ENCODE peak calls at places on chromosomes 13 and 19, in seven cellular contexts. Q is foreskin keratinocyte; S is BJ; H is head of caudate nucleus; D is AG04450; R is HEK293T; Y is stimulated activated CD4-positive, alpha-beta T cell treated with anti-CD3 and anti-CD28 coated beads, TNF-alpha, amount 100 ng/mL, for 1 hour. M is an unnamed sample.
A peak's percentile ranks its signal among the peaks of the same experiment; 100 is the strongest.

GRCh38 chr19:33804021-33804799 is 7.5 kb downstream of the KCTD15 start:
- DNase-seq in Y (no peak), H (no peak), S (no peak), D (no peak), Q (peak; percentile 47), R (no peak), M (no peak)

GRCh38 chr19:2261438-2262172 is 5.4 kb upstream of the JSRP1 start:
- DNase-seq in R (no peak), Y (no peak), Q (no peak), D (no peak), H (no peak), S (no peak), M (no peak)

GRCh38 chr19:3239367-3239766 is 14.9 kb downstream of the CELF5 start:
- DNase-seq in H (no peak), R (no peak), D (no peak), S (no peak), Y (no peak), Q (no peak), M (no peak)

GRCh38 chr19:16441661-16442071 is 30.1 kb downstream of the EPS15L1 start:
- DNase-seq in S (no peak), Q (no peak), H (no peak), R (peak; percentile 72), Y (no peak), D (no peak), M (no peak)

GRCh38 chr19:686589-687297 is 8.5 kb downstream of the PRSS57 start:
- DNase-seq in D (no peak), R (no peak), Y (no peak), S (no peak), Q (no peak), H (no peak), M (no peak)

GRCh38 chr19:14840206-14840605 is 5.2 kb upstream of the OR7A5 start:
- DNase-seq in H (no peak), Q (no peak), D (no peak), Y (no peak), S (no peak), R (no peak), M (no peak)

GRCh38 chr13:95327190-95327589 is 25.9 kb upstream of the ABCC4 start:
- DNase-seq in S (no peak), D (no peak), Y (no peak), R (no peak), Q (no peak), H (no peak), M (no peak)

GRCh38 chr13:75139291-75139690 is 342.7 kb downstream of the TBC1D4 start:
- DNase-seq in H (no peak), D (no peak), Y (no peak), Q (no peak), S (no peak), R (no peak), M (no peak)

GRCh38 chr19:19335408-19336158 is 15.0 kb downstream of the MAU2 start:
- DNase-seq in S (no peak), R (no peak), Y (no peak), Q (peak; percentile 31), H (no peak), D (no peak), M (no peak)

GRCh38 chr13:109301276-109301675 is 485.1 kb downstream of the IRS2 start:
- DNase-seq in S (no peak), Q (no peak), D (no peak), R (no peak), Y (no peak), H (no peak), M (no peak)

GRCh38 chr19:10036601-10037071 is 23.4 kb downstream of the RDH8 start:
- DNase-seq in R (no peak), D (no peak), Y (no peak), Q (no peak), H (no peak), S (no peak), M (no peak)

GRCh38 chr19:13995878-13996765 is 10.0 kb downstream of the RFX1 start:
- DNase-seq in Y (no peak), D (no peak), S (no peak), H (no peak), R (no peak), Q (no peak), M (no peak)

GRCh38 chr19:46373573-46374359 is 26.9 kb downstream of the PPP5C start:
- DNase-seq in S (no peak), R (no peak), D (no peak), H (no peak), Q (peak; percentile 90), Y (no peak), M (no peak)

GRCh38 chr19:36151144-36152051 is 849 bp downstream of the COX7A1 start:
- DNase-seq in R (no peak), Q (no peak), S (no peak), D (no peak), H (no peak), Y (no peak), M (no peak)

GRCh38 chr19:10420444-10421239 is at the start of gene PDE4A:
- DNase-seq in R (no peak), H (no peak), D (no peak), Q (no peak), Y (no peak), S (no peak), M (peak; percentile 68)

GRCh38 chr19:40266912-40267600 is 18.1 kb downstream of the AKT2 start:
- DNase-seq in H (no peak), D (no peak), S (no peak), Q (no peak), R (no peak), Y (no peak), M (no peak)

M was measured in SK-N-DZ.